ENCODE peak calls at places on chromosomes 6 and 20, in nine cellular contexts. J, L, B, Z, F, X, T, A and M are unnamed samples.
A peak's percentile ranks its signal among the peaks of the same experiment; 100 is the strongest.

GRCh38 chr6:73713426-73714147 is 17.6 kb downstream of the CD109 start:
- DNase-seq in J (no peak), B (no peak), F (no peak), T (no peak), A (no peak), Z (no peak), L (no peak), X (no peak), M (no peak)

GRCh38 chr6:100891079-100891478 is 9.9 kb upstream of the ASCC3 start:
- DNase-seq in L (no peak), T (no peak), F (no peak), Z (no peak), B (no peak), X (no peak), A (no peak), J (no peak), M (no peak)

GRCh38 chr6:6179858-6180257 is 140.6 kb downstream of the F13A1 start:
- DNase-seq in T (no peak), B (no peak), L (no peak), X (no peak), J (no peak), F (no peak), A (no peak), Z (no peak), M (no peak)

GRCh38 chr6:12875061-12875460 is 158.5 kb downstream of the PHACTR1 start:
- DNase-seq in A (peak; percentile 64), J (no peak), F (no peak), T (no peak), B (no peak), L (no peak), X (no peak), Z (peak; percentile 36), M (no peak)

GRCh38 chr6:163708459-163708858 is 293.9 kb downstream of the QKI start:
- DNase-seq in Z (no peak), L (no peak), A (no peak), J (no peak), F (no peak), X (no peak), B (no peak), T (no peak), M (peak; percentile 52)

GRCh38 chr6:132443206-132443605 is 41.9 kb upstream of the MOXD1 start:
- DNase-seq in B (no peak), X (no peak), L (no peak), T (no peak), J (no peak), A (peak; percentile 72), F (no peak), Z (peak; percentile 35), M (no peak)

GRCh38 chr6:36195471-36196048 is 984 bp upstream of the BRPF3 start:
- DNase-seq in L (no peak), Z (no peak), B (no peak), A (no peak), T (no peak), F (peak; percentile 25), J (no peak), X (no peak), M (no peak)

GRCh38 chr6:21348462-21349195 is 244.9 kb upstream of the SOX4 start:
- DNase-seq in X (peak; percentile 51), A (peak; percentile 38), B (no peak), Z (peak; percentile 83), F (peak; percentile 10), J (peak; percentile 42), T (no peak), L (peak; percentile 34), M (no peak)

GRCh38 chr6:159149641-159150040 is 19.6 kb upstream of the FNDC1 start:
- DNase-seq in X (no peak), L (no peak), J (no peak), T (no peak), Z (no peak), A (peak; percentile 53), F (no peak), B (no peak), M (no peak)

GRCh38 chr6:9502991-9503761 is 911.7 kb downstream of the TFAP2A start:
- DNase-seq in L (peak; percentile 67), A (no peak), X (no peak), F (no peak), Z (peak; percentile 72), T (no peak), B (no peak), J (peak; percentile 59), M (no peak)

GRCh38 chr20:50215101-50215500 is 24.5 kb downstream of the CEBPB start:
- DNase-seq in F (no peak), T (no peak), L (no peak), X (no peak), J (no peak), Z (no peak), A (no peak), B (no peak), M (no peak)

GRCh38 chr6:39929733-39930461 is 4.4 kb downstream of the MOCS1 start:
- DNase-seq in Z (peak; percentile 13), B (no peak), F (no peak), J (no peak), T (no peak), X (peak; percentile 66), A (peak; percentile 19), L (no peak), M (no peak)

GRCh38 chr6:30547454-30547853 is 8.8 kb downstream of the GNL1 start:
- DNase-seq in Z (no peak), X (no peak), L (no peak), F (no peak), B (no peak), J (no peak), T (no peak), A (no peak), M (no peak)

GRCh38 chr6:99347804-99348203 is 1.7 kb downstream of the FAXC start:
- DNase-seq in B (no peak), T (no peak), X (no peak), A (no peak), L (no peak), Z (no peak), J (no peak), F (peak; percentile 44), M (no peak)

GRCh38 chr20:57211949-57212889 is 54.2 kb downstream of the BMP7 start:
- DNase-seq in B (peak; percentile 11), Z (peak; percentile 89), A (peak; percentile 73), F (no peak), J (no peak), T (no peak), X (peak; percentile 82), L (no peak), M (peak; percentile 67)

GRCh38 chr6:117352466-117353081 is 73.2 kb downstream of the ROS1 start:
- DNase-seq in B (no peak), J (peak; percentile 20), F (peak; percentile 54), X (no peak), Z (peak; percentile 44), L (no peak), T (no peak), A (peak; percentile 3), M (no peak)

GRCh38 chr20:26208296-26209091 is 511.8 kb upstream of the ZNF337 start:
- DNase-seq in X (peak; percentile 37), Z (no peak), F (peak; percentile 77), J (no peak), B (no peak), L (no peak), T (no peak), A (no peak), M (no peak)

GRCh38 chr6:16043171-16044142 is 85.4 kb upstream of the MYLIP start:
- DNase-seq in X (no peak), Z (no peak), J (no peak), B (no peak), A (no peak), F (no peak), T (no peak), L (no peak), M (no peak)

GRCh38 chr20:46352370-46352938 is 44.2 kb upstream of the CDH22 start:
- DNase-seq in Z (no peak), B (no peak), X (peak; percentile 11), A (no peak), T (no peak), F (no peak), L (no peak), J (no peak), M (no peak)

GRCh38 chr6:31308050-31308844 is 36.4 kb upstream of the HLA-C start:
- DNase-seq in A (no peak), Z (peak; percentile 29), L (no peak), F (peak; percentile 94), X (peak; percentile 67), T (peak; percentile 73), J (peak; percentile 30), B (no peak), M (peak; percentile 39)

GRCh38 chr6:123962508-123962907 is 158.8 kb downstream of the NKAIN2 start:
- DNase-seq in L (no peak), A (no peak), B (no peak), T (no peak), Z (peak; percentile 78), X (no peak), J (peak; percentile 97), F (peak; percentile 56), M (no peak)

GRCh38 chr6:118307581-118307980 is 240.5 kb upstream of the PLN start:
- DNase-seq in Z (no peak), T (no peak), F (no peak), X (peak; percentile 78), L (no peak), A (no peak), B (no peak), J (no peak), M (peak; percentile 74)

GRCh38 chr6:134175532-134176282 is 123.3 kb upstream of the SLC2A12 start:
- DNase-seq in Z (peak; percentile 86), J (no peak), F (no peak), L (peak; percentile 59), X (peak; percentile 93), T (peak; percentile 48), A (no peak), B (peak; percentile 70), M (peak; percentile 83)

GRCh38 chr20:48153523-48153922 is 368.2 kb upstream of the SULF2 start:
- DNase-seq in X (no peak), B (no peak), T (no peak), J (peak; percentile 14), L (no peak), Z (peak; percentile 47), A (no peak), F (peak; percentile 68), M (no peak)

GRCh38 chr6:167238169-167238693 is 52.9 kb upstream of the UNC93A start:
- DNase-seq in Z (no peak), B (no peak), L (no peak), T (no peak), J (no peak), A (no peak), X (no peak), F (no peak), M (no peak)